ENCODE peak calls at places on chromosomes 12 and 14, in eight cellular contexts. A is GM12878, U is ovary, X is tibial nerve, J is IMR-90, Q is transverse colon, I is heart left ventricle, B is stomach. R is an unnamed sample. For H3K36me3, the result is how much of the 10 kb centered on the place peaks cover.

GRCh38 chr12:39752482-39753147 is 133.0 kb upstream of the ABCD2 start:
- DNase-seq in A (no peak), U (no peak), X (no peak), J (no peak), Q (no peak), I (no peak), B (no peak), R (no peak)

GRCh38 chr12:49871263-49871561 is 28.3 kb upstream of the BCDIN3D start:
- DNase-seq in A (no peak), U (no peak), X (no peak), J (no peak), Q (no peak), I (no peak), B (no peak), R (peak)

GRCh38 chr12:118773956-118774723 is 207.2 kb upstream of the SRRM4 start:
- DNase-seq in A (no peak), U (no peak), X (no peak), J (no peak), Q (no peak), I (no peak), B (no peak), R (no peak)

GRCh38 chr12:46269429-46270241 is 792 bp upstream of the SLC38A1 start:
- DNase-seq in A (no peak), U (peak), X (no peak), J (no peak), Q (peak), I (no peak), B (no peak), R (no peak)

GRCh38 chr12:39605501-39605900 is 14.1 kb downstream of the ABCD2 start:
- DNase-seq in A (no peak), U (no peak), X (no peak), J (no peak), Q (no peak), I (no peak), B (no peak), R (no peak)

GRCh38 chr14:105926415-105927093 is 400.2 kb downstream of the TMEM121 start:
- DNase-seq in A (no peak), U (no peak), X (no peak), J (no peak), Q (peak), I (no peak), B (no peak), R (peak)

GRCh38 chr14:67815573-67816235 is 686 bp downstream of the ZFYVE26 start:
- DNase-seq in A (no peak), U (no peak), X (no peak), J (peak), Q (no peak), I (no peak), B (no peak), R (no peak)

GRCh38 chr12:47394070-47394469 is 311.8 kb downstream of the RPAP3 start:
- DNase-seq in A (no peak), U (no peak), X (no peak), J (no peak), Q (no peak), I (no peak), B (no peak), R (no peak)

GRCh38 chr12:117282490-117282889 is 78.9 kb downstream of the NOS1 start:
- DNase-seq in A (no peak), U (no peak), X (no peak), J (no peak), Q (no peak), I (no peak), B (no peak), R (no peak)

GRCh38 chr12:57258977-57259970 is 8.3 kb upstream of the STAC3 start:
- DNase-seq in A (no peak), U (no peak), X (no peak), J (peak), Q (no peak), I (peak), B (peak), R (no peak)
- H3K4me3 ChIP-seq in A (no peak), U (no peak), X (no peak), J (no peak), Q (no peak), I (no peak), B (no peak), R (no peak)

DNA sequence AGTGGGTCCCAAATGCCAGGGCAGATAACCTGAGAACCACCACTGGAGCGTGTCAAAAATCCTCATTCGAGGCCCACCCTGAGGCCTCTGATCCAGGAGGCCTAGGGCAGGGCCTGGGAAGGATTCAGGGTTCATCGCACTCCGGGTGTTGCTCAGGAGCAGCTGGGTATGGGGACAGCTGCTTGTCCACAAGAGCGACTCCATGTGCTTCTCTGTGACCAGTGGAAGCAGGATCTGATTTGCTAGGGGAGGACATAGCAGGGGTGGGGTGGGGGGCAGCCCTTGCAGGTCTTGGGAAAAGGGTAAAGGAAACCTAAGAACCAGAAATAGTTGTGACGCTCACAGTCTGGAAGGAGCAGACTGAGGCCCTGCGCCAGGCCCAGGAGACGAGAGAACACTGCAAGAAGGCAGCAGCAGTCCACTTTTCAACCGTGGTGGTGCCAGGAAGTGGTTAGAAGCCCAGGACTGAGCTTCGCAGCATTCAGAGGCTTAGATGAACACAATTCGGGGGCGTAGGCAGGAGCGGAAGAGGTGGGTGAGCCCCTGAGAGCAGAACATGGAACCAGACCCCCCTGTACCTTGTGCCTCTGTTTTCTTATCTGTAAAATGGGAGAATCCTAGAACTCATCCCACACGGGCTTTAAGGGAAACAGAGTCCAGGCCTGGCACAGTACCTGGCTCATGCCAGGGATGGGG is 33.7 kb downstream of the ITPK1 start:
- DNase-seq in A (no peak), U (no peak), X (no peak), J (no peak), Q (no peak), I (no peak), B (no peak), R (no peak)
- TF ChIP-seq POLR2A in A (peak), U (no peak), X (no peak), J (no peak), Q (no peak), I (no peak), B (no peak), R (no peak)

GRCh38 chr12:64669270-64669842 is 59.1 kb downstream of the RASSF3 start:
- DNase-seq in A (peak), U (peak), X (no peak), J (peak), Q (peak), I (peak), B (peak), R (peak)
- H3K36me3 ChIP-seq in A (under half), U (under half), X (under half), J (under half), Q (under half), I (under half), B (under half), R (under half)

GRCh38 chr12:128986957-128987356 is 133.7 kb downstream of the GLT1D1 start:
- DNase-seq in A (no peak), U (no peak), X (no peak), J (no peak), Q (no peak), I (no peak), B (no peak), R (no peak)
- H3K4me3 ChIP-seq in A (no peak), U (no peak), X (no peak), J (no peak), Q (no peak), I (no peak), B (no peak), R (no peak)

DNA sequence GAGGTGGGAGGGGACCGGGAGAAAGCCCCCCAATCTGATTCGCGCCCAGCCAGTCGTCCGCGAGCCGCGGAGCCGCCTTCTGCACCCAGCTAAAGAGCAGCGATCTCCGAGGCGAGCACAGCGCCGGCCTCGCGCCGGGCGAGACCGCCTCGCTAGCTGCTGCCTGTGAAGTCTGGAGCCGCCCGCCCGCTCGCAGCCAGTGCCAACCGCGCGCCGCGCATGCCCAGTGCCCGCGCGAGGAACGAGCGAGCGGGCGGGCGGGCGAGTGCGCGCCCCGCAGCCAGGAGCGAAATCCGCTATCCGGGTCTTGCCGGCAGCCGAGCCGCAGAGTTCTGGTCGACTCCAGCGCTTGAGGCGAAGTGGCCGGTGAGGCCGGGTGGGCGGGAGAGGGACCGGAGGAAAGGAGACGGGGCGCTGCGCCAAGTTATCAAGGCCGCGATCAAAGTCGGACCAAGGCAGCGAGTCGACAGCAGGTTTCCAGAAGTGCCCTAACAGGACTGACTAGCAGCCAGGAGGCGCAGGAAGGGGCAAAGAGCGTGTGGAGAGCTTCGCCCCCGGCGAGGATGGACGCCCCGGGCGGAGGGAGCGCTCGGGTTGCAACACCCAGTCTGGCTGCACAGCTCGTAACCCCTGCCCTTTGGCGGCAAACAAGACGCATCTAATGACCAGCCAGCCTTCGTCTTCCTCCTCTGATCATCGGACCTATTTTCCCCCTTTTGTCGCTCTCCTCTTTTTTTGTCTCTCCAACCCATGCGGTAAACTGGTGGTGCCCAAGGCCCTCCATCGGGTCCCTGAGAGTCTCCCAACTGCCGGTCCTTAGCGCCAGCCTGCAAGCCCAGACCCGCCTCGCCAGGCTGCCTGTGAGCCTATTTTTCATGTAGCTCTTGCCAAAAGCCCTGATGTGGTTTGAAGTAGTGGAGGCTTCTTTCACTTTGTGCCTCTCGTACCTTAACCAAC is at the start of gene EPS8:
- DNase-seq in A (peak), U (peak), X (peak), J (peak), Q (peak), I (peak), B (peak), R (peak)
- TF ChIP-seq POLR2A in A (peak), U (peak), X (peak), J (peak), Q (peak), I (peak), B (peak), R (peak)

GRCh38 chr12:113163030-113163360 is 13.5 kb downstream of the CFAP73 start:
- DNase-seq in A (no peak), U (no peak), X (no peak), J (no peak), Q (no peak), I (no peak), B (no peak), R (no peak)
- H3K36me3 ChIP-seq in A (under half), U (under half), X (under half), J (half or more), Q (under half), I (half or more), B (half or more), R (half or more)

DNA sequence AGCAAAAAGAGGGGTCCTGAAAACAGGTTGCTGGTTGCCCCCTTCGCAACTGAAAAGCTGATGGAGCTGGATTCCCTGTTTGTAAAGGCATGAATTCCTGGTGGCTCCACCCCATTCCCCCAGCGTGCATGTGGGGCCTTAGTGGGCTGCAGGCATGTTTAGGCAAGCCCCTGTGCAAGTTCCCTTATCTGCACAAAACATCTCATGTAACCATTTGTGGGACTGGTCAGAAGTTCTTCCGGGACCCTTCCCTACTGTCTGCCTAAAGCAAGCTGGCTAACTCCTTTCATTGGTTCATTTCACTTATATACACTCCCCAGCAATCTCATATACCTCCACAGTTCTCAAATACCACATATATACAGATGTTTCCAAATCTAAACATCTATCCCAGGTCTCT is 24.0 kb upstream of the HIGD1C start:
- DNase-seq in A (no peak), U (no peak), X (no peak), J (no peak), Q (no peak), I (no peak), B (no peak), R (no peak)
- H3K4me3 ChIP-seq in A (peak), U (peak), X (peak), J (no peak), Q (peak), I (peak), B (peak), R (peak)

GRCh38 chr12:6361834-6362233 is 13.5 kb downstream of the SCNN1A start:
- DNase-seq in A (no peak), U (no peak), X (no peak), J (no peak), Q (peak), I (no peak), B (peak), R (peak)

GRCh38 chr12:6364037-6364360 is 11.4 kb downstream of the SCNN1A start:
- DNase-seq in A (no peak), U (no peak), X (peak), J (no peak), Q (no peak), I (peak), B (no peak), R (no peak)

GRCh38 chr12:6363010-6363329 is 12.4 kb downstream of the SCNN1A start:
- DNase-seq in A (no peak), U (no peak), X (no peak), J (no peak), Q (no peak), I (no peak), B (no peak), R (no peak)

GRCh38 chr12:6362383-6362782 is 13.0 kb downstream of the SCNN1A start:
- DNase-seq in A (no peak), U (no peak), X (no peak), J (no peak), Q (no peak), I (no peak), B (no peak), R (no peak)

DNA sequence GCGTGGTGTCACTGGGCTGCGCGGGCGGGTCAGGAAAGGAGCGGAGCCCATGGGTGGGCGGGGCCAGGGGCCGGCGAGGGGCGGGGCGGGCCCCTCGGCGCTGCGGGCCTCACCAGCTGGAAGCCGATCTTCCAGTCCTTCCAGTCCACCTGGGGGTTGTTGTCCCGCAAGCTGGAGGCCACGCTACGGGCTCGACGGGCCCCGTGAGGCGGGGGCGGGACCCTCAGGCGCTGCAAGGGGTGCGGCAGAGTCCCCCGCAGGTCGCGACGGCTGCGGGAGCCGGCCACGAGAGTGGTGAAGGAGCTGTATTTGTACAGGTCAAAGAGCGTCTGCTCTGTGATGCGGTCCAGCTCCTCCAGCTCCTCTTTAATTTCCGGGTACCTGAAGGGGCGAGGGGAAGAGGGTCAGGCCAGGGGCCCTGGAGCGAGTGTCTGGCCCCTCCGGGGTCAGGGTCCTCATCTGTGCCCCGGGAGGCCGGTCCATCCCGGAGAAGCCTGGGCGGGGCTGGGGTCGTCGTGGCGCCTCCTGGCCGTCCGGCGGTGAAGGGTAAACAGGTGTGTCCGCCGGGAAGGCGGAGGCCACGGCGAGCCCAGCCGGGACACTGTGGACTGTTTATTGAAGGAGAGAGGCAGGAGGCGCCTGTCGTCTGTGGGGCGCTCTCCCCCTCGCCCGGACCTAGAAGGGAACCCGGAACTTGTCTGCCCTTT is 11.9 kb downstream of the SCNN1A start:
- DNase-seq in A (no peak), U (peak), X (peak), J (peak), Q (peak), I (peak), B (peak), R (peak)
- TF ChIP-seq POLR2A in A (no peak), U (peak), X (peak), J (no peak), Q (peak), I (peak), B (no peak), R (no peak)

GRCh38 chr12:24852420-24852819 is 96.5 kb downstream of the BCAT1 start:
- DNase-seq in A (no peak), U (no peak), X (no peak), J (no peak), Q (no peak), I (no peak), B (no peak), R (no peak)

GRCh38 chr12:24853094-24853493 is 95.8 kb downstream of the BCAT1 start:
- DNase-seq in A (no peak), U (no peak), X (no peak), J (no peak), Q (no peak), I (no peak), B (no peak), R (no peak)

GRCh38 chr12:24851341-24851740 is 97.6 kb downstream of the BCAT1 start:
- DNase-seq in A (no peak), U (no peak), X (no peak), J (no peak), Q (no peak), I (no peak), B (no peak), R (no peak)

GRCh38 chr12:24850486-24850885 is 98.4 kb downstream of the BCAT1 start:
- DNase-seq in A (no peak), U (no peak), X (no peak), J (no peak), Q (no peak), I (no peak), B (no peak), R (no peak)

DNA sequence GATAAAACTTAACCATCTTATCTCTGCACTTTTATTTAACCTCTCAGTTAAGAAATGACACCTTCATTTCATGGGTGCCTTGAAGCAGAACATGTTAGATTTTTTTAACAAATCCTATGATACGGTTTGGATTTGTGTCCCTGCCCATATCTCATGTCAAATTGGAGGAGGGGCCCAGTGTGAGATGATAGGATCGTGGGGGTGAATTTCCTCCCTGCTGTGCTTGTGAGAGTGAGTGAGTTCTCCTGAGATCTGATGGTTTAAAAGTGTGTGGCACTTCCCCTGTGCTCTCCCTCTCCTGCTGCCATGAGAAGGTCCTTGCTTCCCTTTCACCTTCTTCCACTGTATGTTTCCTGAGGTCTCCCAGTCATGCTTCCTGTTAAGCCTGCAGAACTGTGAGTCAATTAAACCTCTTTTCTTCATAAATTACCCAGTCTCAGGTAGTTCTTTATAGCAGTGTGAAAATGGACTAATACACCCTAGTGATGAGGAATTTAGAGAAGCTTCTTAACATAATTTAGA is 97.0 kb downstream of the BCAT1 start:
- DNase-seq in A (no peak), U (no peak), X (no peak), J (no peak), Q (no peak), I (no peak), B (no peak), R (no peak)
- H3K36me3 ChIP-seq in A (under half), U (under half), X (under half), J (under half), Q (under half), I (under half), B (under half), R (under half)